ENCODE peak calls at places on chromosomes 1 and 21, in six cellular contexts. E is AG10803; W is HT1080; Y is psoas muscle; N is activated CD4-positive, alpha-beta T cell treated with anti-CD3 and anti-CD28 coated beads for 48 hours; X is NCI-H748 treated with DMSO at 0.1 percent for 48 hours. U is an unnamed sample.

GRCh38 chr1:164771568-164772350 is 212.8 kb downstream of the PBX1 start:
- DNase-seq in E (peak), W (peak), Y (no peak), N (no peak), X (peak), U (no peak)

GRCh38 chr1:19757641-19758040 is 42.1 kb downstream of the TMCO4 start:
- DNase-seq in E (no peak), W (no peak), Y (no peak), N (no peak), X (no peak), U (no peak)

GRCh38 chr1:239603530-239603929 is 217.2 kb downstream of the CHRM3 start:
- DNase-seq in E (no peak), W (no peak), Y (no peak), N (no peak), X (no peak), U (no peak)

GRCh38 chr1:159088050-159088449 is 11.5 kb upstream of the AIM2 start:
- DNase-seq in E (peak), W (peak), Y (no peak), N (peak), X (no peak), U (no peak)

GRCh38 chr1:12124693-12125421 is 41.9 kb upstream of the TNFRSF1B start:
- DNase-seq in E (peak), W (peak), Y (peak), N (peak), X (no peak), U (peak)

GRCh38 chr1:203631349-203631748 is 4.7 kb downstream of the ATP2B4 start:
- DNase-seq in E (no peak), W (no peak), Y (no peak), N (no peak), X (no peak), U (no peak)

GRCh38 chr1:62685431-62685859 is 2.7 kb downstream of the DOCK7 start:
- DNase-seq in E (peak), W (no peak), Y (no peak), N (no peak), X (no peak), U (no peak)

GRCh38 chr1:182206628-182207239 is 145.2 kb upstream of the ZNF648 start:
- DNase-seq in E (peak), W (no peak), Y (peak), N (no peak), X (no peak), U (peak)

GRCh38 chr21:34280987-34281386 is 82.8 kb upstream of the KCNE2 start:
- DNase-seq in E (no peak), W (no peak), Y (peak), N (no peak), X (no peak), U (peak)

GRCh38 chr1:27940297-27940696 is 5.5 kb downstream of the SMPDL3B start:
- DNase-seq in E (peak), W (no peak), Y (no peak), N (peak), X (no peak), U (peak)

GRCh38 chr1:29327223-29327935 is 91.1 kb downstream of the PTPRU start:
- DNase-seq in E (no peak), W (no peak), Y (no peak), N (no peak), X (no peak), U (no peak)

GRCh38 chr1:1432951-1433803 is 2.3 kb upstream of the VWA1 start:
- DNase-seq in E (no peak), W (no peak), Y (peak), N (peak), X (no peak), U (peak)

GRCh38 chr1:25958475-25958874 is 39.4 kb downstream of the PAFAH2 start:
- DNase-seq in E (peak), W (peak), Y (no peak), N (no peak), X (no peak), U (no peak)

GRCh38 chr1:174912243-174912642 is 87.5 kb upstream of the CACYBP start:
- DNase-seq in E (no peak), W (no peak), Y (no peak), N (peak), X (no peak), U (no peak)

GRCh38 chr1:186763107-186763506 is 65.6 kb upstream of the PLA2G4A start:
- DNase-seq in E (no peak), W (peak), Y (no peak), N (no peak), X (no peak), U (no peak)

GRCh38 chr1:36653850-36654249 is 171.1 kb upstream of the CSF3R start:
- DNase-seq in E (peak), W (peak), Y (peak), N (no peak), X (no peak), U (peak)

GRCh38 chr1:162019006-162019405 is 4.7 kb downstream of the OLFML2B start:
- DNase-seq in E (peak), W (peak), Y (no peak), N (no peak), X (peak), U (no peak)

GRCh38 chr1:92544756-92545165 is 58.0 kb upstream of the GFI1 start:
- DNase-seq in E (no peak), W (no peak), Y (no peak), N (no peak), X (no peak), U (no peak)

GRCh38 chr1:150280138-150280707 is 2.1 kb upstream of the CIART start:
- DNase-seq in E (no peak), W (no peak), Y (no peak), N (no peak), X (no peak), U (no peak)

GRCh38 chr1:1250828-1251284 is 4.3 kb upstream of the C1QTNF12 start:
- DNase-seq in E (no peak), W (no peak), Y (peak), N (peak), X (no peak), U (no peak)

GRCh38 chr1:65751961-65752360 is 40.7 kb upstream of the PDE4B start:
- DNase-seq in E (no peak), W (no peak), Y (no peak), N (no peak), X (no peak), U (no peak)

GRCh38 chr21:45154511-45155508 is 80.4 kb downstream of the ADARB1 start:
- DNase-seq in E (peak), W (peak), Y (no peak), N (peak), X (no peak), U (no peak)

GRCh38 chr1:226403522-226404034 is 4.3 kb downstream of the PARP1 start:
- DNase-seq in E (peak), W (peak), Y (no peak), N (peak), X (no peak), U (no peak)

GRCh38 chr1:47181955-47182680 is 7.7 kb downstream of the PDZK1IP1 start:
- DNase-seq in E (peak), W (peak), Y (no peak), N (no peak), X (no peak), U (no peak)

GRCh38 chr21:42314616-42315295 is 453 bp downstream of the TFF3 start:
- DNase-seq in E (no peak), W (no peak), Y (no peak), N (no peak), X (no peak), U (no peak)

GRCh38 chr1:43426221-43426620 is 27.5 kb downstream of the HYI start:
- DNase-seq in E (no peak), W (no peak), Y (no peak), N (no peak), X (no peak), U (no peak)

GRCh38 chr1:116092752-116093489 is 18.3 kb upstream of the MAB21L3 start:
- DNase-seq in E (no peak), W (no peak), Y (no peak), N (no peak), X (no peak), U (no peak)

GRCh38 chr1:12620142-12620865 is 2.3 kb upstream of the DHRS3 start:
- DNase-seq in E (peak), W (peak), Y (no peak), N (peak), X (no peak), U (no peak)

GRCh38 chr21:27802816-27803475 is 836.1 kb upstream of the ADAMTS5 start:
- DNase-seq in E (peak), W (peak), Y (no peak), N (peak), X (no peak), U (no peak)

GRCh38 chr1:31647106-31647505 is 2.4 kb upstream of the PEF1 start:
- DNase-seq in E (peak), W (no peak), Y (no peak), N (no peak), X (no peak), U (no peak)

U was measured in Right ventricle myocardium superior.